ENCODE peak calls at places on chromosomes 2 and 18, in eight cellular contexts. One of them, this sample, is unnamed.

GRCh38 chr2:38417745-38418689 is 40.9 kb upstream of the ATL2 start:
- DNase-seq in C1 segment of cervical spinal cord: no peak
- DNase-seq in GM04503: no peak
- DNase-seq in stimulated activated CD8-positive, alpha-beta memory T cell treated with anti-CD3 and anti-CD28 coated beads, Interleukin-2, amount 100 ng/mL, for 48 hours: no peak
- DNase-seq in heart right ventricle: no peak
- DNase-seq in ELF-1: no peak
- DNase-seq in stimulated activated CD4-positive, alpha-beta T cell treated with anti-CD3 and anti-CD28 coated beads, Interleukin-1b, Interleukin-23, amount 100 ng/mL, for 4 hours: no peak
- DNase-seq in GM23248: no peak
- DNase-seq in this sample: no peak

GRCh38 chr2:118971245-118972122 is 29.5 kb downstream of the MARCO start:
- DNase-seq in ELF-1: no peak
- DNase-seq in GM04503: no peak
- DNase-seq in heart right ventricle: no peak
- DNase-seq in stimulated activated CD4-positive, alpha-beta T cell treated with anti-CD3 and anti-CD28 coated beads, Interleukin-1b, Interleukin-23, amount 100 ng/mL, for 4 hours: no peak
- DNase-seq in C1 segment of cervical spinal cord: no peak
- DNase-seq in GM23248: no peak
- DNase-seq in stimulated activated CD8-positive, alpha-beta memory T cell treated with anti-CD3 and anti-CD28 coated beads, Interleukin-2, amount 100 ng/mL, for 48 hours: no peak
- DNase-seq in this sample: no peak

GRCh38 chr2:100606740-100607343 is 44.0 kb downstream of the PDCL3 start:
- DNase-seq in ELF-1: peak; percentile 60
- DNase-seq in GM04503: no peak
- DNase-seq in heart right ventricle: no peak
- DNase-seq in C1 segment of cervical spinal cord: peak; percentile 35
- DNase-seq in GM23248: peak; percentile 65
- DNase-seq in stimulated activated CD4-positive, alpha-beta T cell treated with anti-CD3 and anti-CD28 coated beads, Interleukin-1b, Interleukin-23, amount 100 ng/mL, for 4 hours: no peak
- DNase-seq in stimulated activated CD8-positive, alpha-beta memory T cell treated with anti-CD3 and anti-CD28 coated beads, Interleukin-2, amount 100 ng/mL, for 48 hours: no peak
- DNase-seq in this sample: no peak

GRCh38 chr2:233404227-233404626 is 49.9 kb downstream of the DGKD start:
- DNase-seq in C1 segment of cervical spinal cord: no peak
- DNase-seq in GM23248: peak; percentile 52
- DNase-seq in ELF-1: peak; percentile 59
- DNase-seq in stimulated activated CD8-positive, alpha-beta memory T cell treated with anti-CD3 and anti-CD28 coated beads, Interleukin-2, amount 100 ng/mL, for 48 hours: no peak
- DNase-seq in GM04503: no peak
- DNase-seq in heart right ventricle: no peak
- DNase-seq in stimulated activated CD4-positive, alpha-beta T cell treated with anti-CD3 and anti-CD28 coated beads, Interleukin-1b, Interleukin-23, amount 100 ng/mL, for 4 hours: peak; percentile 39
- DNase-seq in this sample: no peak

GRCh38 chr2:224650815-224651439 is 65.2 kb downstream of the CCDC195 start:
- DNase-seq in stimulated activated CD4-positive, alpha-beta T cell treated with anti-CD3 and anti-CD28 coated beads, Interleukin-1b, Interleukin-23, amount 100 ng/mL, for 4 hours: no peak
- DNase-seq in C1 segment of cervical spinal cord: no peak
- DNase-seq in GM23248: peak; percentile 69
- DNase-seq in ELF-1: peak; percentile 20
- DNase-seq in stimulated activated CD8-positive, alpha-beta memory T cell treated with anti-CD3 and anti-CD28 coated beads, Interleukin-2, amount 100 ng/mL, for 48 hours: no peak
- DNase-seq in GM04503: no peak
- DNase-seq in heart right ventricle: no peak
- DNase-seq in this sample: peak; percentile 12

GRCh38 chr2:240404174-240404852 is 31.1 kb upstream of the GPC1 start:
- DNase-seq in GM04503: no peak
- DNase-seq in C1 segment of cervical spinal cord: no peak
- DNase-seq in stimulated activated CD8-positive, alpha-beta memory T cell treated with anti-CD3 and anti-CD28 coated beads, Interleukin-2, amount 100 ng/mL, for 48 hours: no peak
- DNase-seq in GM23248: no peak
- DNase-seq in heart right ventricle: no peak
- DNase-seq in stimulated activated CD4-positive, alpha-beta T cell treated with anti-CD3 and anti-CD28 coated beads, Interleukin-1b, Interleukin-23, amount 100 ng/mL, for 4 hours: no peak
- DNase-seq in ELF-1: no peak
- DNase-seq in this sample: no peak

GRCh38 chr2:214193943-214194342 is 216.9 kb upstream of the VWC2L start:
- DNase-seq in ELF-1: no peak
- DNase-seq in heart right ventricle: no peak
- DNase-seq in GM04503: peak; percentile 34
- DNase-seq in GM23248: peak; percentile 82
- DNase-seq in stimulated activated CD8-positive, alpha-beta memory T cell treated with anti-CD3 and anti-CD28 coated beads, Interleukin-2, amount 100 ng/mL, for 48 hours: no peak
- DNase-seq in C1 segment of cervical spinal cord: no peak
- DNase-seq in stimulated activated CD4-positive, alpha-beta T cell treated with anti-CD3 and anti-CD28 coated beads, Interleukin-1b, Interleukin-23, amount 100 ng/mL, for 4 hours: no peak
- DNase-seq in this sample: peak; percentile 27

GRCh38 chr2:224039770-224040088 is 643 bp upstream of the SERPINE2 start:
- DNase-seq in GM04503: no peak
- DNase-seq in stimulated activated CD4-positive, alpha-beta T cell treated with anti-CD3 and anti-CD28 coated beads, Interleukin-1b, Interleukin-23, amount 100 ng/mL, for 4 hours: no peak
- DNase-seq in stimulated activated CD8-positive, alpha-beta memory T cell treated with anti-CD3 and anti-CD28 coated beads, Interleukin-2, amount 100 ng/mL, for 48 hours: no peak
- DNase-seq in GM23248: no peak
- DNase-seq in C1 segment of cervical spinal cord: no peak
- DNase-seq in heart right ventricle: no peak
- DNase-seq in ELF-1: no peak
- DNase-seq in this sample: no peak

GRCh38 chr2:60071427-60071826 is 482.0 kb downstream of the BCL11A start:
- DNase-seq in stimulated activated CD4-positive, alpha-beta T cell treated with anti-CD3 and anti-CD28 coated beads, Interleukin-1b, Interleukin-23, amount 100 ng/mL, for 4 hours: no peak
- DNase-seq in ELF-1: no peak
- DNase-seq in stimulated activated CD8-positive, alpha-beta memory T cell treated with anti-CD3 and anti-CD28 coated beads, Interleukin-2, amount 100 ng/mL, for 48 hours: no peak
- DNase-seq in GM04503: no peak
- DNase-seq in heart right ventricle: no peak
- DNase-seq in GM23248: no peak
- DNase-seq in C1 segment of cervical spinal cord: no peak
- DNase-seq in this sample: no peak

GRCh38 chr2:240170354-240170735 is 29.9 kb upstream of the OTOS start:
- DNase-seq in GM23248: no peak
- DNase-seq in heart right ventricle: no peak
- DNase-seq in ELF-1: peak; percentile 44
- DNase-seq in C1 segment of cervical spinal cord: no peak
- DNase-seq in GM04503: no peak
- DNase-seq in stimulated activated CD8-positive, alpha-beta memory T cell treated with anti-CD3 and anti-CD28 coated beads, Interleukin-2, amount 100 ng/mL, for 48 hours: no peak
- DNase-seq in stimulated activated CD4-positive, alpha-beta T cell treated with anti-CD3 and anti-CD28 coated beads, Interleukin-1b, Interleukin-23, amount 100 ng/mL, for 4 hours: no peak
- DNase-seq in this sample: no peak

GRCh38 chr2:175207741-175208438 is 26.4 kb upstream of the ATP5MC3 start:
- DNase-seq in GM23248: no peak
- DNase-seq in C1 segment of cervical spinal cord: no peak
- DNase-seq in stimulated activated CD8-positive, alpha-beta memory T cell treated with anti-CD3 and anti-CD28 coated beads, Interleukin-2, amount 100 ng/mL, for 48 hours: no peak
- DNase-seq in GM04503: no peak
- DNase-seq in ELF-1: no peak
- DNase-seq in heart right ventricle: peak; percentile 56
- DNase-seq in stimulated activated CD4-positive, alpha-beta T cell treated with anti-CD3 and anti-CD28 coated beads, Interleukin-1b, Interleukin-23, amount 100 ng/mL, for 4 hours: no peak
- DNase-seq in this sample: no peak

GRCh38 chr2:234548720-234549420 is 52.0 kb upstream of the ARL4C start:
- DNase-seq in ELF-1: peak; percentile 52
- DNase-seq in C1 segment of cervical spinal cord: peak; percentile 3
- DNase-seq in heart right ventricle: no peak
- DNase-seq in stimulated activated CD4-positive, alpha-beta T cell treated with anti-CD3 and anti-CD28 coated beads, Interleukin-1b, Interleukin-23, amount 100 ng/mL, for 4 hours: no peak
- DNase-seq in GM23248: peak; percentile 76
- DNase-seq in GM04503: peak; percentile 11
- DNase-seq in stimulated activated CD8-positive, alpha-beta memory T cell treated with anti-CD3 and anti-CD28 coated beads, Interleukin-2, amount 100 ng/mL, for 48 hours: no peak
- DNase-seq in this sample: no peak

GRCh38 chr2:236775521-236775920 is 205.9 kb downstream of the ACKR3 start:
- DNase-seq in ELF-1: no peak
- DNase-seq in C1 segment of cervical spinal cord: no peak
- DNase-seq in stimulated activated CD8-positive, alpha-beta memory T cell treated with anti-CD3 and anti-CD28 coated beads, Interleukin-2, amount 100 ng/mL, for 48 hours: no peak
- DNase-seq in GM23248: no peak
- DNase-seq in GM04503: no peak
- DNase-seq in stimulated activated CD4-positive, alpha-beta T cell treated with anti-CD3 and anti-CD28 coated beads, Interleukin-1b, Interleukin-23, amount 100 ng/mL, for 4 hours: no peak
- DNase-seq in heart right ventricle: no peak
- DNase-seq in this sample: no peak

GRCh38 chr18:9825571-9826073 is 60.2 kb upstream of the TXNDC2 start:
- DNase-seq in stimulated activated CD4-positive, alpha-beta T cell treated with anti-CD3 and anti-CD28 coated beads, Interleukin-1b, Interleukin-23, amount 100 ng/mL, for 4 hours: no peak
- DNase-seq in C1 segment of cervical spinal cord: no peak
- DNase-seq in GM04503: peak; percentile 86
- DNase-seq in stimulated activated CD8-positive, alpha-beta memory T cell treated with anti-CD3 and anti-CD28 coated beads, Interleukin-2, amount 100 ng/mL, for 48 hours: no peak
- DNase-seq in heart right ventricle: no peak
- DNase-seq in GM23248: peak; percentile 89
- DNase-seq in ELF-1: no peak
- DNase-seq in this sample: peak; percentile 79